ENCODE peak calls at places on chromosomes 7 and 10, in four cellular contexts. Y, M, R and V are unnamed samples.

GRCh38 chr7:121620953-121621606 is 225.0 kb upstream of the FAM3C start:
- DNase-seq in M (no peak), Y (no peak), R (no peak), V (no peak)

GRCh38 chr10:70221030-70221429 is 12.2 kb downstream of the PPA1 start:
- DNase-seq in Y (no peak), R (no peak), M (no peak), V (no peak)

GRCh38 chr7:112421666-112422486 is 28.4 kb upstream of the IFRD1 start:
- DNase-seq in R (peak), Y (no peak), M (no peak), V (peak)

GRCh38 chr7:102916426-102916825 is 3.6 kb downstream of the LRRC17 start:
- DNase-seq in R (no peak), Y (peak), M (no peak), V (no peak)

GRCh38 chr10:101032637-101033201 is 1.7 kb downstream of the SFXN3 start:
- DNase-seq in R (peak), M (peak), Y (peak), V (peak)

GRCh38 chr7:4196121-4196819 is 485.8 kb upstream of the FOXK1 start:
- DNase-seq in Y (no peak), R (no peak), M (no peak), V (no peak)

GRCh38 chr7:150811-151221 is 41.6 kb upstream of the FAM20C start:
- DNase-seq in M (no peak), Y (no peak), R (no peak), V (no peak)

GRCh38 chr7:102467581-102468415 is 3.0 kb downstream of the LRWD1 start:
- DNase-seq in R (no peak), M (no peak), Y (no peak), V (no peak)

GRCh38 chr7:43649755-43650274 is 66.9 kb downstream of the STK17A start:
- DNase-seq in M (no peak), Y (no peak), R (peak), V (peak)

GRCh38 chr10:115157357-115157756 is 64.2 kb downstream of the ATRNL1 start:
- DNase-seq in Y (no peak), M (no peak), R (no peak), V (no peak)

GRCh38 chr7:132084776-132085388 is 491.4 kb downstream of the PLXNA4 start:
- DNase-seq in Y (no peak), M (no peak), R (no peak), V (peak)

GRCh38 chr10:44292390-44293002 is 92.4 kb downstream of the CXCL12 start:
- DNase-seq in Y (no peak), R (no peak), M (no peak), V (no peak)